ENCODE peak calls at places on chromosome 17, in seven cellular contexts. D is dorsolateral prefrontal cortex; G is H1; C is T-helper 1 cell; W is T-helper 2 cell treated with Interferon-gamma antibody and Interleukin-4, amounts not matched to agents 5 μg/mL and 100 μg/mL, for 36 hours; Z is GM04504; A is NAMALWA. X is an unnamed sample.
A peak's percentile ranks its signal among the peaks of the same experiment; 100 is the strongest.

GRCh38 chr17:47987240-47987835 is 16.4 kb downstream of the CDK5RAP3 start:
- DNase-seq in D (peak; percentile 41), G (peak; percentile 60), C (no peak), W (no peak), Z (no peak), A (no peak), X (no peak)

GRCh38 chr17:73698966-73699365 is 54.7 kb upstream of the SDK2 start:
- DNase-seq in D (no peak), G (no peak), C (no peak), W (no peak), Z (no peak), A (no peak), X (no peak)

GRCh38 chr17:60422162-60422665 is at the start of gene CHCT1:
- DNase-seq in D (no peak), G (no peak), C (no peak), W (no peak), Z (no peak), A (no peak), X (no peak)

GRCh38 chr17:63116228-63116627 is 150.2 kb downstream of the TANC2 start:
- DNase-seq in D (no peak), G (no peak), C (no peak), W (no peak), Z (no peak), A (no peak), X (no peak)

GRCh38 chr17:5473906-5474305 is 5.1 kb upstream of the DHX33 start:
- DNase-seq in D (no peak), G (no peak), C (no peak), W (no peak), Z (no peak), A (no peak), X (no peak)

GRCh38 chr17:60941028-60941427 is 263.4 kb downstream of the BCAS3 start:
- DNase-seq in D (no peak), G (no peak), C (no peak), W (no peak), Z (peak; percentile 71), A (no peak), X (peak; percentile 0)

GRCh38 chr17:18626152-18626870 is 17.9 kb downstream of the TBC1D28 start:
- DNase-seq in D (no peak), G (no peak), C (no peak), W (no peak), Z (no peak), A (no peak), X (no peak)

GRCh38 chr17:75457047-75457654 is 716 bp downstream of the TMEM94 start:
- DNase-seq in D (peak; percentile 65), G (peak; percentile 70), C (no peak), W (no peak), Z (no peak), A (no peak), X (no peak)

GRCh38 chr17:78779848-78780247 is 2.2 kb downstream of the CYTH1 start:
- DNase-seq in D (peak; percentile 31), G (no peak), C (peak; percentile 86), W (peak; percentile 54), Z (no peak), A (peak; percentile 75), X (no peak)

GRCh38 chr17:80559688-80560290 is 15.2 kb downstream of the RPTOR start:
- DNase-seq in D (no peak), G (no peak), C (no peak), W (no peak), Z (no peak), A (no peak), X (no peak)

GRCh38 chr17:45889579-45889978 is 4.8 kb upstream of the MAPT start:
- DNase-seq in D (no peak), G (no peak), C (no peak), W (no peak), Z (no peak), A (no peak), X (no peak)

GRCh38 chr17:7063518-7064094 is 16.4 kb downstream of the CLEC10A start:
- DNase-seq in D (peak; percentile 45), G (no peak), C (no peak), W (no peak), Z (no peak), A (no peak), X (no peak)

GRCh38 chr17:65100316-65101140 is 36.6 kb upstream of the RGS9 start:
- DNase-seq in D (peak; percentile 87), G (peak; percentile 93), C (peak; percentile 82), W (peak; percentile 81), Z (no peak), A (peak; percentile 90), X (peak; percentile 54)

GRCh38 chr17:32879143-32879542 is 2.2 kb upstream of the MYO1D start:
- DNase-seq in D (no peak), G (no peak), C (no peak), W (no peak), Z (no peak), A (no peak), X (no peak)

GRCh38 chr17:45227101-45227591 is 5.5 kb downstream of the FMNL1 start:
- DNase-seq in D (no peak), G (no peak), C (peak; percentile 53), W (peak; percentile 33), Z (no peak), A (peak; percentile 84), X (no peak)

GRCh38 chr17:8226536-8227237 is 16.3 kb upstream of the AURKB start:
- DNase-seq in D (peak; percentile 81), G (peak; percentile 90), C (peak; percentile 58), W (peak; percentile 54), Z (peak; percentile 87), A (no peak), X (peak; percentile 70)

GRCh38 chr17:18921912-18922451 is 30.0 kb upstream of the SLC5A10 start:
- DNase-seq in D (no peak), G (no peak), C (peak; percentile 82), W (peak; percentile 48), Z (no peak), A (peak; percentile 48), X (no peak)

GRCh38 chr17:68247445-68248198 is at the start of gene AMZ2:
- DNase-seq in D (peak; percentile 95), G (peak; percentile 98), C (peak; percentile 94), W (peak; percentile 98), Z (peak; percentile 86), A (peak; percentile 95), X (peak; percentile 98)

GRCh38 chr17:44390250-44390649 is 801 bp upstream of the ITGA2B start:
- DNase-seq in D (no peak), G (no peak), C (no peak), W (no peak), Z (no peak), A (no peak), X (no peak)

GRCh38 chr17:64202683-64203430 is 60.2 kb downstream of the TEX2 start:
- DNase-seq in D (peak; percentile 74), G (no peak), C (no peak), W (peak; percentile 33), Z (no peak), A (no peak), X (peak; percentile 84)

GRCh38 chr17:82949984-82950383 is 110.2 kb upstream of the ZNF750 start:
- DNase-seq in D (peak; percentile 18), G (no peak), C (no peak), W (no peak), Z (no peak), A (no peak), X (no peak)

GRCh38 chr17:27993161-27993695 is 49.2 kb upstream of the NLK start:
- DNase-seq in D (peak; percentile 64), G (no peak), C (no peak), W (no peak), Z (no peak), A (no peak), X (peak; percentile 77)

GRCh38 chr17:40986920-40987319 is 2.8 kb upstream of the KRT40 start:
- DNase-seq in D (no peak), G (no peak), C (no peak), W (no peak), Z (no peak), A (no peak), X (no peak)

GRCh38 chr17:68943123-68943811 is 11.9 kb downstream of the ABCA8 start:
- DNase-seq in D (no peak), G (no peak), C (no peak), W (no peak), Z (no peak), A (no peak), X (no peak)

GRCh38 chr17:78358538-78359215 is 1.2 kb downstream of the SOCS3 start:
- DNase-seq in D (no peak), G (no peak), C (peak; percentile 61), W (no peak), Z (no peak), A (no peak), X (no peak)

GRCh38 chr17:1683489-1683888 is 1.2 kb downstream of the PRPF8 start:
- DNase-seq in D (no peak), G (no peak), C (no peak), W (no peak), Z (no peak), A (no peak), X (no peak)

GRCh38 chr17:6526362-6527152 is 29.8 kb downstream of the PITPNM3 start:
- DNase-seq in D (no peak), G (no peak), C (no peak), W (no peak), Z (no peak), A (peak; percentile 1), X (no peak)

GRCh38 chr17:48841395-48841831 is 10.6 kb downstream of the CALCOCO2 start:
- DNase-seq in D (no peak), G (no peak), C (peak; percentile 80), W (peak; percentile 55), Z (peak; percentile 55), A (peak; percentile 65), X (peak; percentile 75)

GRCh38 chr17:77083547-77083946 is 57.2 kb upstream of the SEC14L1 start:
- DNase-seq in D (no peak), G (no peak), C (no peak), W (no peak), Z (no peak), A (peak; percentile 75), X (no peak)

GRCh38 chr17:9389116-9389515 is 186.5 kb downstream of the STX8 start:
- DNase-seq in D (no peak), G (no peak), C (peak; percentile 20), W (peak; percentile 9), Z (peak; percentile 62), A (no peak), X (no peak)

GRCh38 chr17:74317071-74317470 is 9.0 kb upstream of the KIF19 start:
- DNase-seq in D (no peak), G (no peak), C (no peak), W (no peak), Z (no peak), A (no peak), X (no peak)

GRCh38 chr17:33381201-33381600 is 88.1 kb upstream of the ASIC2 start:
- DNase-seq in D (no peak), G (no peak), C (no peak), W (no peak), Z (no peak), A (no peak), X (no peak)

GRCh38 chr17:9987779-9988585 is 82.9 kb upstream of the RCVRN start:
- DNase-seq in D (no peak), G (peak; percentile 72), C (peak; percentile 8), W (no peak), Z (no peak), A (peak; percentile 41), X (no peak)

GRCh38 chr17:69874220-69874670 is 200.8 kb upstream of the KCNJ16 start:
- DNase-seq in D (no peak), G (no peak), C (no peak), W (no peak), Z (peak; percentile 72), A (no peak), X (no peak)

GRCh38 chr17:39208893-39209292 is 8.8 kb downstream of the RPL19 start:
- DNase-seq in D (no peak), G (no peak), C (no peak), W (no peak), Z (no peak), A (peak; percentile 96), X (no peak)

GRCh38 chr17:33952425-33952824 is 302.7 kb upstream of the CCL2 start:
- DNase-seq in D (no peak), G (no peak), C (no peak), W (no peak), Z (no peak), A (no peak), X (no peak)

GRCh38 chr17:27552467-27552779 is 78.6 kb upstream of the LGALS9 start:
- DNase-seq in D (no peak), G (no peak), C (no peak), W (no peak), Z (no peak), A (no peak), X (no peak)

GRCh38 chr17:43582426-43582825 is 36.3 kb upstream of the ETV4 start:
- DNase-seq in D (no peak), G (no peak), C (no peak), W (no peak), Z (no peak), A (no peak), X (no peak)

X was measured in hippocampal formation.